ENCODE peak calls at places on chromosome 9, in four cellular contexts. K, C, T and P are unnamed samples.

GRCh38 chr9:967436-967835 is 9.0 kb upstream of the DMRT3 start:
- DNase-seq in K (no peak), C (no peak), T (no peak), P (no peak)

GRCh38 chr9:20838218-20838617 is 154.2 kb downstream of the FOCAD start:
- DNase-seq in K (peak), C (peak), T (no peak), P (peak)

GRCh38 chr9:127968717-127969383 is 11.9 kb downstream of the EEIG1 start:
- DNase-seq in K (peak), C (peak), T (no peak), P (peak)

GRCh38 chr9:130860458-130861316 is 25.6 kb downstream of the ABL1 start:
- DNase-seq in K (peak), C (peak), T (no peak), P (peak)

GRCh38 chr9:98861881-98862501 is 54.5 kb downstream of the GALNT12 start:
- DNase-seq in K (peak), C (peak), T (no peak), P (peak)

GRCh38 chr9:125878241-125878640 is 131.1 kb downstream of the PBX3 start:
- DNase-seq in K (no peak), C (peak), T (no peak), P (no peak)

GRCh38 chr9:21357479-21358290 is 7.0 kb upstream of the IFNA6 start:
- DNase-seq in K (no peak), C (peak), T (no peak), P (no peak)

GRCh38 chr9:113320051-113320450 is 16.9 kb upstream of the RNF183 start:
- DNase-seq in K (no peak), C (no peak), T (no peak), P (no peak)

GRCh38 chr9:76401580-76402354 is 7.5 kb upstream of the RFK start:
- DNase-seq in K (no peak), C (peak), T (no peak), P (peak)

DNA sequence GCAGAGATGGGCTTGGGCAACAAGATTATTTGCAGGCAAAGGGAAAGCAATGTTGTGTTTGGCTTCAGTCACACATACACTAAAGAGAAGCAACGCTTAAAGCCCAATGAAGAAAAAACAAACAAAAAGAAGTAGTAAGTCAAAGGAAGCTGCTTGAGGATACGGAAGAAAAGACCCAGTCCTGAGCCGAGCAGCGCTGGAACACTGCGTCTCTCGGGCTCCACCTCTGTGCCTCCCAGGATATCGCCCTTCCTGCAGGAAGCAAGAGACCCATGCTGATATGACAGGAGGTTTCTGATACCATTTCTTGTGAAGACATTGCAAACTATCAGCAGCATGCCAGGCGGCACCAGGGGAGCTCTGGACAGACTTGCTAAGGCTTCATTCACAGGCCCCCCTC is 9.9 kb downstream of the GNAQ start:
- DNase-seq in K (peak), C (no peak), T (no peak), P (no peak)
- TF ChIP-seq CTCF in K (peak), C (no peak), T (no peak), P (no peak)

GRCh38 chr9:105416840-105417239 is 31.0 kb upstream of the FSD1L start:
- DNase-seq in K (no peak), C (no peak), T (no peak), P (no peak)

GRCh38 chr9:105418588-105419108 is 29.2 kb upstream of the FSD1L start:
- DNase-seq in K (no peak), C (no peak), T (no peak), P (no peak)

GRCh38 chr9:105415344-105415980 is 32.4 kb upstream of the FSD1L start:
- DNase-seq in K (peak), C (peak), T (peak), P (no peak)

DNA sequence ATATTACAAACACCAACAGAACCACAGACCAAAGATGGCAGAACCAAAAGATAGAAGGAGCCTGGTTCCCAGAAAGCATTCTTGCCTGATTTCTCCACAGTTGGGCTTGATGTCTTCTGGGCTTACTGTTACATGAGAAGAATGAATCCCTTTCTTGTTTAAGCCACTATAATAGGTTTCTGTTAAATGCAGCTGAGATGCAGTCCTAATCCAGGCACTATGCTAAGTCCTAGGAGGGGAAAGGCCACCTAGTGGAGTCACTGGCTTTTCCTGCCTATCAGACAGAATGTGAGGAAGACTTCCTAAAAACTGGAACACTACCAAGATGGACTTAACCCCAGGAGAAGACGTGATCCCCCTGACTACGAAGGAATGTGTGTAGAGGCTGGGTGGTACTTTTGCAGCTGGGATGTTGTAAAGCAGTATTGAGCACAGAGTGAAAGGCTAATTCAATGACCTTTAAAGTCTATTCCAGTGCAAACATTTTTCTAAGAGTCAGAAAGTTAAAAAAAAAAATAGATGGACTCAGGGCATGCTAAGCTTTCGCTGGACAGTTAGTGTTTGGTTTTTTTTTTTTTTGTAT is 34.3 kb upstream of the FSD1L start:
- DNase-seq in K (peak), C (peak), T (peak), P (peak)
- TF ChIP-seq CTCF in K (peak), C (peak), T (no peak), P (peak)

GRCh38 chr9:129176786-129177442 is 1.1 kb downstream of the IER5L start:
- DNase-seq in K (peak), C (peak), T (no peak), P (peak)
- TF ChIP-seq CTCF in K (no peak), C (no peak), T (no peak), P (no peak)

DNA sequence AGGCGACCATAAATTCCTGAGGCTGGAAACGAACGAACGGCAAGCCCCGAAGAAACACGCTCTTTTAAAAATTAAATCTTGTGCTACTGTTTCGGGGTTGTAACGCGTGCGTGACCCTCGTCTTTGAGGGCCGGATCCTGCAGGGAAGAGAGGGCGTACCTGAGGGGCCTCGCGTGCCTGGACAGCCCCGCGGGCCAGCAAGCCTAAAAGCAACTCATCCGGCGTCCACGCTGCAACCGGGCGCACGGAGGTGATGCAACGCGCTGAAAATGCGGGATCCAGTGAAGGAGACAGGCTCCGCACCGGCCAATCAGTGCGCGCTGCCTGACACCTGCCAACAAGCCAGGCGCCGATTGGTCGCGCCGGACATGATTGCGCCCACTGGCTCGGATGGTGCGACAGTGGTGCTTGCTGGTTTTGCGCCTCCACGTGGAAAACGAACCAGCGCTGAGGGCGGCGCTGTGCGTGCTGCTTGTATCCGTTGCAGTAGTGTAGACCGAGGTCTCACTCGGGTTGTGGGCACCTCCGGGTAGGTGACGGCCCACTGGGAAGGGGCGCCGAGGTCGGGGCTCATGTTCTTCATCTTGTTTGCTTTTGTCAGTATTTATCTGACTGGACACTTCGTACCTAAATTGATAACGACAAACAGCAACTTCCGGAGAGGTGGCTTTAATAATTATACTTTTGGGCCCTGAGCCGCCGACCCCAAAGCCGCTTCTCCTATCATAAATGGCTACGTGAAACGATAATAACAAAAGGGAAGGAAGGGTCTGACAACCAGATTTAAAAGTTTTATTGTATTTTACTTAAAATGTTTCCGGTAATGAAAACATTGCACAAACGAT is at the start of gene IARS1:
- DNase-seq in K (peak), C (peak), T (peak), P (peak)
- TF ChIP-seq CTCF in K (peak), C (no peak), T (no peak), P (peak)

GRCh38 chr9:80440724-80441123 is 869.0 kb downstream of the TLE4 start:
- DNase-seq in K (no peak), C (no peak), T (no peak), P (no peak)
- TF ChIP-seq CTCF in K (no peak), C (no peak), T (no peak), P (no peak)